ENCODE peak calls at places on chromosomes 7 and 10, in six cellular contexts. T is fibroblast of lung; W is stimulated activated CD4-positive, alpha-beta T cell treated with anti-CD3 and anti-CD28 coated beads, Interleukin-2, amount 100 ng/mL, for 48 hours; D is AG09319; H is RWPE1; R is GM20000. K is an unnamed sample.

GRCh38 chr7:85483205-85483604 is 296.3 kb upstream of the SEMA3D start:
- DNase-seq in T (peak), W (no peak), D (peak), H (no peak), R (no peak), K (peak)

GRCh38 chr7:28958235-28958945 is at the start of gene TRIL:
- DNase-seq in T (peak), W (no peak), D (peak), H (no peak), R (peak), K (no peak)

GRCh38 chr10:24718031-24718855 is 5.4 kb downstream of the ARHGAP21 start:
- DNase-seq in T (peak), W (no peak), D (no peak), H (peak), R (no peak), K (no peak)

GRCh38 chr10:88163572-88163971 is 300.1 kb downstream of the PTEN start:
- DNase-seq in T (no peak), W (no peak), D (no peak), H (no peak), R (no peak), K (no peak)

GRCh38 chr10:82377608-82378007 is 502.6 kb downstream of the NRG3 start:
- DNase-seq in T (peak), W (no peak), D (no peak), H (no peak), R (no peak), K (no peak)

GRCh38 chr10:67884313-67884841 is at the start of gene SIRT1:
- DNase-seq in T (peak), W (peak), D (peak), H (peak), R (peak), K (no peak)

GRCh38 chr7:139358541-139359365 is 941 bp upstream of the LUC7L2 start:
- DNase-seq in T (peak), W (peak), D (no peak), H (peak), R (no peak), K (no peak)

GRCh38 chr10:11913184-11913641 is 90.1 kb downstream of the PROSER2 start:
- DNase-seq in T (no peak), W (no peak), D (no peak), H (no peak), R (no peak), K (no peak)

GRCh38 chr7:158495780-158496179 is 91.8 kb downstream of the PTPRN2 start:
- DNase-seq in T (no peak), W (no peak), D (no peak), H (peak), R (peak), K (no peak)

K was measured in SK-N-MC.